ENCODE peak calls at places on chromosomes 1 and 21, in eight cellular contexts. Y, E, X, R, O, M, P and I are unnamed samples.

GRCh38 chr1:179775009-179775408 is 31.9 kb downstream of the FAM163A start:
- DNase-seq in Y (no peak), E (no peak), X (no peak), R (no peak), O (no peak), M (no peak), P (no peak), I (no peak)

GRCh38 chr1:46168463-46168862 is 6.4 kb upstream of the TSPAN1 start:
- DNase-seq in Y (no peak), E (no peak), X (no peak), R (no peak), O (no peak), M (no peak), P (no peak), I (no peak)

GRCh38 chr1:117841117-117841650 is 88.2 kb downstream of the GDAP2 start:
- DNase-seq in Y (no peak), E (no peak), X (no peak), R (no peak), O (no peak), M (no peak), P (no peak), I (no peak)

GRCh38 chr1:230915079-230915478 is 46.8 kb upstream of the C1orf198 start:
- DNase-seq in Y (no peak), E (no peak), X (no peak), R (no peak), O (peak), M (no peak), P (peak), I (peak)

GRCh38 chr1:19811206-19811851 is 3.8 kb downstream of the RNF186 start:
- DNase-seq in Y (no peak), E (peak), X (no peak), R (peak), O (peak), M (peak), P (peak), I (peak)

GRCh38 chr1:56414728-56415224 is 164.6 kb downstream of the PLPP3 start:
- DNase-seq in Y (no peak), E (no peak), X (no peak), R (no peak), O (no peak), M (no peak), P (no peak), I (no peak)

GRCh38 chr21:34511154-34511553 is 856 bp downstream of the KCNE1 start:
- DNase-seq in Y (no peak), E (no peak), X (no peak), R (no peak), O (no peak), M (no peak), P (peak), I (no peak)

GRCh38 chr1:180926164-180926981 is 13.7 kb downstream of the KIAA1614 start:
- DNase-seq in Y (peak), E (no peak), X (peak), R (no peak), O (peak), M (no peak), P (no peak), I (no peak)

GRCh38 chr21:33078907-33079582 is 9.1 kb downstream of the OLIG1 start:
- DNase-seq in Y (peak), E (no peak), X (peak), R (peak), O (peak), M (peak), P (peak), I (no peak)

GRCh38 chr1:184035719-184036516 is 1.6 kb downstream of the COLGALT2 start:
- DNase-seq in Y (peak), E (no peak), X (no peak), R (no peak), O (no peak), M (no peak), P (peak), I (no peak)